ENCODE peak calls at places on chromosome 13, in seven cellular contexts. N, H, M, T, V, U and P are unnamed samples.

GRCh38 chr13:21435710-21436151 is 23.4 kb downstream of the ZDHHC20 start:
- DNase-seq in N (peak), H (peak), M (peak), T (peak), V (peak), U (peak), P (peak)

GRCh38 chr13:75416327-75417005 is 65.5 kb downstream of the TBC1D4 start:
- DNase-seq in N (no peak), H (no peak), M (no peak), T (no peak), V (no peak), U (no peak), P (no peak)

GRCh38 chr13:33351324-33351723 is 65.8 kb upstream of the STARD13 start:
- DNase-seq in N (no peak), H (peak), M (no peak), T (no peak), V (no peak), U (no peak), P (peak)

GRCh38 chr13:99113351-99113750 is 87.3 kb upstream of the UBAC2 start:
- DNase-seq in N (no peak), H (no peak), M (no peak), T (no peak), V (no peak), U (no peak), P (no peak)

GRCh38 chr13:51928231-51928630 is 66.5 kb downstream of the CCDC70 start:
- DNase-seq in N (no peak), H (no peak), M (no peak), T (no peak), V (no peak), U (no peak), P (peak)

GRCh38 chr13:50198508-50198907 is 183.3 kb downstream of the KCNRG start:
- DNase-seq in N (no peak), H (peak), M (no peak), T (no peak), V (no peak), U (no peak), P (no peak)

GRCh38 chr13:59424661-59425060 is 739.1 kb downstream of the DIAPH3 start:
- DNase-seq in N (no peak), H (no peak), M (no peak), T (no peak), V (no peak), U (no peak), P (no peak)

GRCh38 chr13:52713894-52714293 is 25.7 kb downstream of the CNMD start:
- DNase-seq in N (peak), H (no peak), M (no peak), T (no peak), V (no peak), U (no peak), P (no peak)

GRCh38 chr13:37148501-37148900 is 43.0 kb upstream of the CSNK1A1L start:
- DNase-seq in N (no peak), H (peak), M (no peak), T (no peak), V (no peak), U (no peak), P (no peak)

DNA sequence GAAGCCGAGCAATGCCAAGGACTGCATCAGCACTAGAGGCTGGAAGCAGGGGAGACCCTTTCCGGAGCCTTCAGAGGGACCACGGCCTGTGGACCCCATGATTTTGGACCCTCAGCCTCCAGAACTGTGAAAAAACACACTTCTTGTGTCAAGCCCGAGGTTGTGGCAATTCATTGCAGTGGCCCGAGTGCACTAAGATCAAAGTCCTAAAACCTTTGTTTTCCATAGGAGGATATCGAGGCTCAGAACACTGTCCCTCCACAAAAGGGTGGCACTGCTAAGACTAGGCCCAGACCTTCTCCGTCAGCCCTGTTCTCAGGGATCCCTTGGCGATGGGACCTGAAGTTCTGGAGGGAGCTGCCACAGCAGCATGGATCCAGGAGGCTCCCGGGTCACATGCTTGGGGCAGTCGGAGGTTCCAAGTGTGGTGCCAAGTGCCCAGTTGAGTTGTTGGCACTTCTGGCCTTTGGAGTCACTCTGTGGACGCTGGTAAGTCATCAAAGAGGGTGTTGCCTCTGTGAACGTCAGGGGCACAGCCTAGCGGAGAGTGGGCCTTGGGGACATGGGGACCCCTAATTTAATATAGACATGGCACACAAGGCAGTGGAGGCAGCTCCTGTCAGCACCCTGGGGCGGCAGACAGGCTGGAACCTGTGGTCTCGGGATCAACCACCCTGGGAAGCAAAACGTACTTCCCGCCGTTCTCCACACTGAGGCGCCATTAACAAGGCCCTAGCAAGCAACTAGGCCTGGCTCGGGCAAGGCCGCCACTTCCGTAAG is 199.2 kb downstream of the COL4A1 start:
- DNase-seq in N (no peak), H (no peak), M (no peak), T (no peak), V (no peak), U (no peak), P (no peak)
- TF ChIP-seq CTCF in N (peak), H (no peak), M (no peak), T (peak), V (no peak), U (no peak), P (peak)

GRCh38 chr13:111174377-111174776 is 59.3 kb downstream of the ARHGEF7 start:
- DNase-seq in N (no peak), H (no peak), M (no peak), T (no peak), V (no peak), U (no peak), P (no peak)

GRCh38 chr13:111176421-111176820 is 61.3 kb downstream of the ARHGEF7 start:
- DNase-seq in N (no peak), H (no peak), M (no peak), T (no peak), V (no peak), U (no peak), P (no peak)

GRCh38 chr13:111175372-111175771 is 60.3 kb downstream of the ARHGEF7 start:
- DNase-seq in N (no peak), H (no peak), M (no peak), T (no peak), V (no peak), U (no peak), P (no peak)

GRCh38 chr13:111177081-111177711 is 62.1 kb downstream of the ARHGEF7 start:
- DNase-seq in N (peak), H (no peak), M (peak), T (peak), V (no peak), U (no peak), P (no peak)

DNA sequence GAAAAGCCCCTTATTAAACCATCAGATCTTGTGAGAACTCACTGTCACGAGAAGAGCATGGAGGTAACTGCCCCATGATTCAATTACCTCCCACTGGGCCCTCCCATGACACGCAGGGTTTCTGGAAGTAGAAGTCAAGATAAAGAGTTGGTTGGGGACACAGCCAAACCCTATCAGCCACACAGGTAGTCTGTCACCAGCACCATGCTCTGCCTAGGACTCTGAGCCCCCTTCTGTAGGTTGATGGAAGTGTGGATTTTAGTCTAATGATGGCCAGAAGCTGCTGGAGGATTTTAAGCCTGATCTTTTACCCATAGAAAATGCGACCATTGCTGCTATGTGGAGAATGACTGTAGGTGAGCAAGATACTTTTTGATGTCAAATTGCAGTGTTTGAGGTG is 60.8 kb downstream of the ARHGEF7 start:
- DNase-seq in N (no peak), H (no peak), M (no peak), T (no peak), V (no peak), U (no peak), P (no peak)
- TF ChIP-seq CTCF in N (no peak), H (no peak), M (no peak), T (no peak), V (no peak), U (no peak), P (no peak)

DNA sequence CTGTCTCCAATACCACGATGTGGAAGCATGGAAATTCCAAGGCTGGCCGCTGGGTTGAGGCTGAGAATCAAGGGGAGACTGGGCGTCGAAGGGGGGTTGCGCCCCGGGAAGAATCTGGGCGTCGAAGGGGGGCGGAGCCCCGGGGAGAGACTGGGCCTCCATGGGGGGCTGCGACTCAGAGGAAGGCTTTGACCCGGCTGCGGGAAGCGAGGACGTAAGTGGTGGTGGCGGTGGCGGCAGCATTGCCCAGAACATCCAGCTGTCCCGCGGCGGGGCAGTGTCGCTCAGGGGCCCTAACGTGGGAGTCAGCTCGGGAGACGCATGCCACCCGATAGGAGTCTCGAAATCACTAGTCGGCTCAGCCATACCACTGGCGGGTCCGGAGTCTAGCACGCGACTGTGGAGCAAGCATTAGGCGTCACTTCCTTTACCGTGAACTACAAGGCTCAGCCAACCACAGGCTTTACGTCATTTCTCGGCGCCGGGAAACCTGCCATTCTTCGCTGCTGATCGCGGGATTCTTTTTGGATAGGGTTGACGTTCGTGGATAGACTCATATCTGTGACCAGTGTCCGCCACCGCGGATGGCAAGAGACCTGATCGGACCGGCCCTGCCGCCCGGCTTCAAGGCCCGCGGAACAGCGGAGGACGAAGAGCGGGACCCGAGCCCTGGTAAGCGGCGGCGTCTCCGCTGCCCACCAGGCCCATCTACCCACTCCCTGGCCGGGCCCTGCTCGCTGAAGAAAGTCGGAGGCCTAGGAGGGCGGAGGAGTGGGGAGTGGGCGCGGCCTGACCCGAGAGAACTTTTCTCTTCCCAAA is at the start of the genes GPALPP1 and NUFIP1:
- DNase-seq in N (peak), H (peak), M (peak), T (peak), V (peak), U (peak), P (peak)
- TF ChIP-seq CTCF in N (no peak), H (peak), M (no peak), T (peak), V (no peak), U (peak), P (peak)

DNA sequence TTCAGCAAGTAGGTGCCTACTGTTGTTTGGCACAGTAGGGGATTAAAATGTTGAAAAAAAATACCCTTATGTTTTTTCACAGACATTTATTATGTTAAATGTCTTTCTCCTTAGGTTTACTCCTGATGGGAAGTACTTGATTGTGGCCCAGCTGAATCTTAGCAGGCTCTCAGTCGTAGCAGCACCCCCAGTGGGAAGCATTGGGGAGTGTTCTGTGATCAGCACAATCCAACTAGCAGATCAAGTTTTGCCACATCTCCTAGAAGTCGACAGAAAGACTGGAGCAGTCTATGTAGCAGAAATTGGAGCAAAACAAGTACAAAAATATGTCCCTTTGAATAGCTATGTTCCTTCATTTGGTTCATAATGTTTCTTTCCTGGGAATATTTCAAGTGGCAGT is 9.3 kb downstream of the NHLRC3 start:
- DNase-seq in N (no peak), H (no peak), M (no peak), T (no peak), V (no peak), U (no peak), P (no peak)
- TF ChIP-seq CTCF in N (no peak), H (no peak), M (no peak), T (no peak), V (no peak), U (peak), P (no peak)

DNA sequence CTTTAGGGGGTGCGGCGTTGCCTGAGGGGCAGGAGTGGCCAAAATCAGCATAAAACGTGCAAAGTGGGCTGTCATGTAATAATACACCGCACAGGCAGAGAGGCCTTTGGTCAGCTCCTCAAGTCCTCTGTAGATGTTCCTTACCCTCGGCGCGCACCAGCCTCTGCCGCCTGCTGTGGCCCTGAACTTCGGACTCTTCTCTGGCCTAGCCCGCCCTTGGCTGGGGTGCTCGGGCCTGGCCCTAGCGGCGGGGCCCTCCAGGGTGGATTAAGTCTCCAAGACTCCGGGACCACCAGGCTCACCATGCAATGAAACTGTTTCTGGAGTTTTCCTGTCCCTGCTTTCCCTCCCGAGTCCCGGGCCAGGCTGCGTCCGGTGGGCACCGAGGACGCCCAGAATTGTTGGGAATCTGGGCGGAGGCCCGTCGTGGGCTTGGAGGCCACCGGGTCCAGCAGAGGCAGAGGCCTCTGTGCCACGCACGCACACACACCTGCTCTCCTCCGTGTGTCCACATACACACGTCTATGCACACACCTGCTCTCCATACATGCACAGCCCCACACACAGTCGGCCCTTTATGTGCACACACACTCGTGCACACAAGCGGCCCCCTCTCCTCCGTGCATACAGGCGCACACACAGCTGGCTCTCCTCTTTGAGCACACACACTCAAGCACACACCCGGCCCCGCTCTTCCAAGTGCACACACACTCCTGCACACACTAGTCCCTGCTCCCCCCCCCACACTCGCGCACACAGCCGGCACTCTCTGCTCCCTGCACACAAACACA is 1.5 kb upstream of the TFDP1 start:
- DNase-seq in N (no peak), H (no peak), M (peak), T (no peak), V (peak), U (no peak), P (no peak)
- TF ChIP-seq CTCF in N (no peak), H (no peak), M (no peak), T (no peak), V (no peak), U (no peak), P (no peak)

GRCh38 chr13:109784590-109785140 is 1.7 kb downstream of the IRS2 start:
- DNase-seq in N (peak), H (peak), M (peak), T (peak), V (peak), U (no peak), P (no peak)
- TF ChIP-seq CTCF in N (peak), H (peak), M (peak), T (peak), V (peak), U (peak), P (no peak)

GRCh38 chr13:112616586-112617381 is 28.8 kb upstream of the TUBGCP3 start:
- DNase-seq in N (no peak), H (peak), M (no peak), T (no peak), V (no peak), U (no peak), P (no peak)

GRCh38 chr13:112615391-112615790 is 27.4 kb upstream of the TUBGCP3 start:
- DNase-seq in N (no peak), H (no peak), M (no peak), T (no peak), V (no peak), U (no peak), P (no peak)

GRCh38 chr13:112619730-112620639 is 32.0 kb upstream of the TUBGCP3 start:
- DNase-seq in N (peak), H (peak), M (no peak), T (no peak), V (no peak), U (no peak), P (no peak)

GRCh38 chr13:112618501-112618900 is 30.5 kb upstream of the TUBGCP3 start:
- DNase-seq in N (no peak), H (no peak), M (no peak), T (no peak), V (no peak), U (no peak), P (no peak)

GRCh38 chr13:112617754-112618375 is 29.9 kb upstream of the TUBGCP3 start:
- DNase-seq in N (no peak), H (no peak), M (no peak), T (no peak), V (no peak), U (no peak), P (no peak)
- TF ChIP-seq CTCF in N (no peak), H (no peak), M (no peak), T (no peak), V (no peak), U (no peak), P (no peak)

GRCh38 chr13:29845440-29846056 is 4.9 kb downstream of the UBL3 start:
- DNase-seq in N (no peak), H (peak), M (no peak), T (no peak), V (no peak), U (no peak), P (no peak)
- TF ChIP-seq CTCF in N (peak), H (peak), M (peak), T (peak), V (peak), U (peak), P (peak)

DNA sequence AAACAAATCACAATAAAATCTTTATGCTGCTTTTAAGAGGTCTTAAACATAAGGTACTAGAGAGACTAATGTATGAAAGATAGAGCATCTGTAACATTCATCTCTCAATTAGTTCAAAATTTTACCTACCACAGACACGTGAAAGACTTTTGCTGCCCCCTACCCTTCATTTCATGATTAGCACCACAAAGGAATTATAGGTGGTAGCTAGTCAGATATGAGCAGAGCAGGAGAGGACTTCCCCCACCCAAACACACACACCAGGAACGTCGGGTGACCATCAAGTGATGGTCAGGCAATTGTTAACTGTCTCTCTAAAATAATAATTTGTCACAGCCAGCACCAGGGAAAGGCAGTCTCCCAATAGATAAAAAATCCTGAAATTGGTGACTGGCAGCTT is 1531.7 kb upstream of the SPRY2 start:
- DNase-seq in N (no peak), H (no peak), M (no peak), T (no peak), V (no peak), U (no peak), P (no peak)
- TF ChIP-seq CTCF in N (no peak), H (no peak), M (no peak), T (no peak), V (no peak), U (no peak), P (peak)